ENCODE peak calls at places on chromosome 7, in four cellular contexts. Q, E, O and Y are unnamed samples.

GRCh38 chr7:121045090-121045489 is 56.6 kb downstream of the CPED1 start:
- DNase-seq in Q (no peak), E (no peak), O (no peak), Y (no peak)

GRCh38 chr7:80488406-80488805 is 23.5 kb downstream of the GNAT3 start:
- DNase-seq in Q (no peak), E (no peak), O (no peak), Y (no peak)

GRCh38 chr7:116799912-116800311 is 62.5 kb upstream of the CAPZA2 start:
- DNase-seq in Q (no peak), E (no peak), O (no peak), Y (no peak)

GRCh38 chr7:33050425-33051318 is 11.9 kb downstream of the NT5C3A start:
- DNase-seq in Q (no peak), E (no peak), O (peak), Y (no peak)

GRCh38 chr7:93030605-93031225 is 87.1 kb downstream of the SAMD9 start:
- DNase-seq in Q (no peak), E (no peak), O (no peak), Y (no peak)

GRCh38 chr7:8119228-8119627 is 142.7 kb downstream of the ICA1 start:
- DNase-seq in Q (no peak), E (no peak), O (no peak), Y (no peak)

GRCh38 chr7:25930492-25931048 is 221.4 kb upstream of the NFE2L3 start:
- DNase-seq in Q (no peak), E (no peak), O (no peak), Y (no peak)

GRCh38 chr7:46173526-46174191 is 252.6 kb upstream of the IGFBP3 start:
- DNase-seq in Q (no peak), E (no peak), O (no peak), Y (no peak)

GRCh38 chr7:36667007-36667406 is 57.3 kb downstream of the AOAH start:
- DNase-seq in Q (no peak), E (no peak), O (no peak), Y (no peak)

GRCh38 chr7:2660359-2661095 is 27.5 kb upstream of the AMZ1 start:
- DNase-seq in Q (no peak), E (no peak), O (no peak), Y (no peak)

GRCh38 chr7:8411103-8411502 is 22.3 kb upstream of the NXPH1 start:
- DNase-seq in Q (no peak), E (no peak), O (no peak), Y (no peak)

GRCh38 chr7:132234751-132235150 is 341.5 kb downstream of the PLXNA4 start:
- DNase-seq in Q (no peak), E (no peak), O (no peak), Y (no peak)